ENCODE peak calls at places on chromosome 19, in six cellular contexts. E, Z, M, A, J and W are unnamed samples.

GRCh38 chr19:15248106-15248505 is 15.9 kb upstream of the EPHX3 start:
- DNase-seq in E (no peak), Z (no peak), M (peak), A (no peak), J (peak), W (no peak)

GRCh38 chr19:31171936-31172335 is 177.3 kb downstream of the TSHZ3 start:
- DNase-seq in E (no peak), Z (no peak), M (no peak), A (no peak), J (no peak), W (no peak)

GRCh38 chr19:38648789-38649304 is 1.4 kb downstream of the ACTN4 start:
- DNase-seq in E (no peak), Z (no peak), M (no peak), A (no peak), J (no peak), W (no peak)

GRCh38 chr19:35211545-35212230 is 16.9 kb downstream of the FAM187B start:
- DNase-seq in E (no peak), Z (peak), M (peak), A (peak), J (peak), W (peak)

GRCh38 chr19:17035842-17036424 is 9.3 kb upstream of the CPAMD8 start:
- DNase-seq in E (peak), Z (no peak), M (peak), A (no peak), J (no peak), W (no peak)

GRCh38 chr19:13083008-13083404 is 19.7 kb downstream of the LYL1 start:
- DNase-seq in E (no peak), Z (no peak), M (no peak), A (no peak), J (no peak), W (no peak)

GRCh38 chr19:55005684-55006488 is 32.2 kb downstream of the GP6 start:
- DNase-seq in E (peak), Z (no peak), M (no peak), A (no peak), J (no peak), W (peak)

GRCh38 chr19:10026744-10027143 is 13.5 kb downstream of the RDH8 start:
- DNase-seq in E (no peak), Z (no peak), M (no peak), A (no peak), J (no peak), W (no peak)

GRCh38 chr19:56308792-56309191 is 5.8 kb downstream of the ZSCAN5A start:
- DNase-seq in E (no peak), Z (no peak), M (no peak), A (no peak), J (no peak), W (no peak)

GRCh38 chr19:10018219-10018618 is 4.9 kb downstream of the RDH8 start:
- DNase-seq in E (no peak), Z (no peak), M (no peak), A (no peak), J (no peak), W (no peak)

GRCh38 chr19:10690351-10690781 is 10.9 kb upstream of the QTRT1 start:
- DNase-seq in E (no peak), Z (no peak), M (no peak), A (no peak), J (no peak), W (peak)

GRCh38 chr19:54077334-54077733 is 3.8 kb downstream of the TARM1 start:
- DNase-seq in E (no peak), Z (no peak), M (no peak), A (no peak), J (no peak), W (no peak)

GRCh38 chr19:35793381-35794165 is 18.2 kb downstream of the ARHGAP33 start:
- DNase-seq in E (peak), Z (no peak), M (no peak), A (no peak), J (no peak), W (no peak)

GRCh38 chr19:52492991-52493470 is 34.4 kb upstream of the ZNF808 start:
- DNase-seq in E (no peak), Z (no peak), M (no peak), A (no peak), J (no peak), W (peak)

GRCh38 chr19:48372904-48373303 is 8.7 kb downstream of the SYNGR4 start:
- DNase-seq in E (peak), Z (no peak), M (no peak), A (no peak), J (no peak), W (no peak)

GRCh38 chr19:15129856-15130580 is 22.8 kb downstream of the SYDE1 start:
- DNase-seq in E (no peak), Z (no peak), M (no peak), A (no peak), J (no peak), W (no peak)

GRCh38 chr19:49775742-49776370 is 9.1 kb downstream of the AP2A1 start:
- DNase-seq in E (no peak), Z (no peak), M (no peak), A (no peak), J (no peak), W (no peak)

GRCh38 chr19:48466571-48467325 is 2.4 kb upstream of the CYTH2 start:
- DNase-seq in E (no peak), Z (no peak), M (no peak), A (no peak), J (peak), W (no peak)

GRCh38 chr19:18795540-18795939 is 4.4 kb upstream of the COMP start:
- DNase-seq in E (no peak), Z (no peak), M (no peak), A (no peak), J (no peak), W (no peak)

GRCh38 chr19:3468211-3468610 is 12.1 kb downstream of the SMIM24 start:
- DNase-seq in E (no peak), Z (no peak), M (no peak), A (no peak), J (no peak), W (no peak)

GRCh38 chr19:2495130-2495641 is 19.3 kb downstream of the GADD45B start:
- DNase-seq in E (peak), Z (peak), M (peak), A (peak), J (peak), W (peak)

GRCh38 chr19:33175886-33176669 is 18.1 kb upstream of the LRP3 start:
- DNase-seq in E (peak), Z (no peak), M (no peak), A (peak), J (no peak), W (no peak)

GRCh38 chr19:3302755-3303154 is 63.6 kb upstream of the NFIC start:
- DNase-seq in E (peak), Z (no peak), M (no peak), A (no peak), J (no peak), W (no peak)

GRCh38 chr19:14162871-14163297 is 26.5 kb upstream of the ASF1B start:
- DNase-seq in E (no peak), Z (no peak), M (no peak), A (no peak), J (no peak), W (no peak)

GRCh38 chr19:43362179-43362578 is 8.7 kb downstream of the CD177 start:
- DNase-seq in E (no peak), Z (no peak), M (no peak), A (no peak), J (no peak), W (no peak)

GRCh38 chr19:3923096-3923758 is 9.6 kb upstream of the NMRK2 start:
- DNase-seq in E (no peak), Z (no peak), M (no peak), A (no peak), J (no peak), W (no peak)

DNA sequence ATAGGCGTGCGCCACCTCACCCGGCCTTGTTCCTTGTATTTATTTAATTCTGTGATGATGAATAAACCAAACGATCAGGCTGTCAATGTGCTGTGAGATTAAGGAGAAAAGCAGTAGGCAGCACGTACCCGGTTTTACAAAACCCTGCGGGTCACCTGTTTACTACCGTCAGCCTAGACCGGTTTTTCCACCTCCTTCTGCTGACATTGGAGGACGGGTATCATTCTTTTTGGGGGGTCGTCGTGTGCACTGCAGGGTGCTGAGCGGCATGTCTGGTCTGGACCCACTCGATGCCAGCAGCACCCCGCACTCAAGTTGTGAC is 929 bp upstream of the DAZAP1 start:
- DNase-seq in E (no peak), Z (no peak), M (no peak), A (no peak), J (no peak), W (no peak)
- H3K4me3 ChIP-seq in E (peak), Z (peak), M (peak), A (no peak), J (peak), W (peak)

GRCh38 chr19:58386576-58387337 is at the start of gene RPS5:
- DNase-seq in E (peak), Z (peak), M (peak), A (peak), J (peak), W (peak)
- TF ChIP-seq CTCF in E (no peak), Z (no peak), M (no peak), A (no peak), J (no peak), W (no peak)

GRCh38 chr19:40707615-40708014 is 9.1 kb downstream of the COQ8B start:
- DNase-seq in E (no peak), Z (no peak), M (no peak), A (no peak), J (no peak), W (no peak)

GRCh38 chr19:40705950-40706619 is 10.6 kb downstream of the COQ8B start:
- DNase-seq in E (no peak), Z (no peak), M (no peak), A (no peak), J (no peak), W (no peak)

GRCh38 chr19:40703029-40703755 is 12.7 kb upstream of the NUMBL start:
- DNase-seq in E (no peak), Z (no peak), M (no peak), A (no peak), J (no peak), W (no peak)

GRCh38 chr19:40704491-40705361 is 12.0 kb downstream of the COQ8B start:
- DNase-seq in E (no peak), Z (no peak), M (no peak), A (no peak), J (no peak), W (no peak)

DNA sequence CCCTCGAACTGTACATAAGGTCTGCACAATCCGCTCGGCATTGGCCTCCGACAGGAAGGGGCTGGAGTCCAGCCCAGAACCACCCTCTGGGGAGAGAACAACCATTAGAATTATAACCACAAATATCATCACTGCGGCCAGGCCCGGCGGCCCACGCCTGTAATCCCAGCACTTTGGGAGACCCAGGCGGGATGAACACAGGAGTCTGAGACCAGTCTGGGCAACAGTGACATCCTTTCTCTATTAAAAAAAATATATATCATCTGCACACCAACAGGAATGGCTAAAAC is 11.4 kb downstream of the COQ8B start:
- DNase-seq in E (no peak), Z (no peak), M (peak), A (no peak), J (peak), W (peak)
- H3K27ac ChIP-seq in E (no peak), Z (no peak), M (peak), A (no peak), J (peak), W (no peak)

GRCh38 chr19:58513213-58513693 is 1.5 kb upstream of the SLC27A5 start:
- DNase-seq in E (no peak), Z (no peak), M (no peak), A (no peak), J (no peak), W (peak)

GRCh38 chr19:58510084-58510862 is 1.5 kb downstream of the SLC27A5 start:
- DNase-seq in E (no peak), Z (no peak), M (no peak), A (no peak), J (no peak), W (no peak)

GRCh38 chr19:58509731-58510083 is 2.1 kb downstream of the SLC27A5 start:
- DNase-seq in E (no peak), Z (no peak), M (no peak), A (no peak), J (no peak), W (no peak)

GRCh38 chr19:58513694-58514563 is 2.1 kb upstream of the SLC27A5 start:
- DNase-seq in E (peak), Z (peak), M (peak), A (peak), J (peak), W (peak)

DNA sequence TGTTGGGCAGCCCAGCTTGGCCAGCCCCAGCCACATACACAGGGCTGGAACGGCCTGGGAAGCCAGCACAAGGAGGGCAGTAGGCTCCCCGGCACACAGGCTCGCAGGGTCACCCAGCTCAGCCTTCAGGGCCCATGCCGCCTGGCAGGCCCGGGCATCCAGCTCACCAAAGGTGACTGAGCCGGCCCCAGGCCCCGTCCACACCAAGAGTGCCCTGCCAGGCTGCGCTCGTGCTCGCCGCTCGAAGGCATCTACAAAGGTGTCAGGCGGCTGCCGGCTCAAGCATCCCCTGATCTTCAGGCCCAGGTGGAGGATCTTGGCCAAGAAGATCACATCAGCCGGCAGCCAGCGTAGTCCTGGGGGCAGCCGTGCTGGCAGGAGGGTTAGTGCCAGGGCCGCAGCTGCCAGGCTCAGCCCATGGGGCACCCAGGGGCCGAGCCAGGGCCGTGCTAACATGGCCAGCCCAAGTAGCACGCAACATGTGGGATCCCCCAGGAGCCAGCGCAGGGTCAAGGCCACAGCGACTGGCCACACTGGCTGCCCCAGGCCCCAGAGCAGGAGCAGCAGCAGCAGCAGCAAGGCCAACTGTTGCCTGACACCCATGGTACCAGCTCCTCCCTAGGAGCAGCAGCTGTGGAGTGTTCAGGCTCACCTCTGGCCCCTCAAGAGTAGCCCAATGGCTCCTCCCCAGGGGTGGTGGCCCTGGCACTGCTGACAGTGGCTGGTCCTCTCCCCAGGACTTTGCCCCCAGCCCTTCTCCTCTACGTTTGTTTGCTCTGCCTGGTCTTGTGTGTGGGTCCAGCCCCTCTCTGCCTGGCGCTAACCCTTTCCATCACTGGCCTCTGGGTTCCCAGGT is at the start of gene SLC27A5:
- DNase-seq in E (no peak), Z (no peak), M (no peak), A (no peak), J (no peak), W (no peak)
- H3K4me3 ChIP-seq in E (no peak), Z (no peak), M (no peak), A (no peak), J (no peak), W (no peak)

DNA sequence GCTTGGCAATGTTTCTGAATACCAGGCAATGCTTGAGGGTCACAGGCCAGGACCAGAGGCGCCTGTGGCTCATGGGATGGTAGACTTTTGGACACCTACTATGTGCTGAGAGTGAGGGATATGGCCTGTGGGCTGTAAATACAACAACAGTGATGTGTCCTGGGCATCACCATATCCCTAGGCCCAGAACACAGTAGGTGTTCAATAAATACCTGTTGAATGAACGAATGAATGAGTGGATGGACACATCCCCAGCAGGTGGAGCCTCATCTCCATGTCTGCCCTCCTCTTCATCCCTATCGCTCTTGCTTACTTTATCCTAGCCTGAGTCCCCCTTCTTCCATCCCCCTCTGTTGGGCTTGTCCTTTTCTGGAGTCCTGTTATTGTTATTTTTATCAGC is 16.5 kb upstream of the NANOS2 start:
- DNase-seq in E (no peak), Z (no peak), M (no peak), A (peak), J (no peak), W (no peak)
- TF ChIP-seq CTCF in E (no peak), Z (no peak), M (no peak), A (no peak), J (no peak), W (no peak)

DNA sequence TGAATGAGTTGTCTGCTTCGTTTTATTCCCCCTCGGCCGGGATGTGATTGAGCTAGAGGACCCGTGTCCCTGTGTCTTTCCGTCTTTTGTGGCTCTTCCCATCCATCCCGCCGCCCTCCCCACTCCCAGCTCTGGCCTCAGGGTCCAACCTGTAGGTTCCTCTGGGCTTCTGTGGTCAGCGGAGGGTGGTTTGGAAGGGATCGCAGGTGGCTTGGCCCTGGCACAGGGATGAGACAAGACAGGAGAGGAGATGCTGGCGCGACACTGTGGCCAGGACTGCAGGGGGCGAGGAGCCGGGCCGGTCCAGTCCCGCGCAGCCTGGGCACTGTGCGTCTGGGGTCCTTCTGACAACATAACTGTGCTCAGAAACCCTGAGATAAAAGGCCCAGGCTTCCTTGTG is 2.0 kb downstream of the EVI5L start:
- DNase-seq in E (no peak), Z (no peak), M (no peak), A (peak), J (peak), W (no peak)
- H3K27ac ChIP-seq in E (no peak), Z (peak), M (no peak), A (no peak), J (no peak), W (no peak)

DNA sequence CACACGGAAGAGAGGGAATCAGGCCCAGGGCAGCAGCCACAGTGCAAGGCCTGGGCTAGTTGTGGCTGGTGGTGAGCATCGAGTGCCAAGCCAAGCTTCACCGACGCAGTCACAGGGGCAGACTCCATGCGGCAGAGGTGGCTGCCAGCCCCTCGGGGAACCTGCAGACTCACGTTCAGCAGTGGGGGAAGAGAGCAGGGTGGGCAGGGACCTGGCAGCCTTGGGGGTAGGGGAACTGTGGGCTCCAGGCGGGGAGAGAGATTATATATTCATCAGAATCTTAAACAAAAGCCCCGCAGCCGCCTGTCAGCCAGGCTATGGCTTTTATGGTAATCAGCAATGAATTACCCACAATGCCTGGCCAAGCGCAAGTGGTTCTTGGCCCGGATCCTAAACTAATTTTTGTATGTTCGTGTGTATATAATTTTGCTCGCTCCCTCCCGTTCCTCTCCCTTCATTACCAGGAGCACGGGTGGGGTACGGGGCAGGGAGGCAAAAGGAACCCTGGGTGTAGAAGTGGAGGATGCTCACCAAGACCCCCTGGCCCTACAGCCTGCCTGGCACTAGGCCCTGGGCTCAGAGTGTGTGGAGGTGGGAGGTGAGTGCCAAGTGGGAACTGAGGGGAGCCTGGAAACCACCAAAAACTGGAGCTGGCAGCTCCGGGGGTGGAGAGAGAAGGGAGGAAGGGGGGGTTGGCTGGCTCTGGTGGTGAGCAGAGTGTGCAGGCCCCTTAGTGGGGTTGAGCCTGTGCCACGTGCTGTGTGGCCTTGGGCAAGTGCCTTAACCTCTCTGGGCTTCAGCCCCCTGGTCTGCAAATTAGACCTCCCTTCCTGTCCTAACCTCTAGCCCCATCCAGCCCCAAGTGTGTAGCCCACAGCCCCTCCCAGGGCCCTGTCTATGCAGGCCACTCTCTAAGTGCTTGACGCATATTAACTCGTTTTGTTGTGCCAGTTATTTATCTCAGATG is 31.9 kb downstream of the PTPRS start:
- DNase-seq in E (no peak), Z (peak), M (peak), A (no peak), J (no peak), W (peak)
- H3K4me3 ChIP-seq in E (no peak), Z (peak), M (peak), A (no peak), J (no peak), W (no peak)

DNA sequence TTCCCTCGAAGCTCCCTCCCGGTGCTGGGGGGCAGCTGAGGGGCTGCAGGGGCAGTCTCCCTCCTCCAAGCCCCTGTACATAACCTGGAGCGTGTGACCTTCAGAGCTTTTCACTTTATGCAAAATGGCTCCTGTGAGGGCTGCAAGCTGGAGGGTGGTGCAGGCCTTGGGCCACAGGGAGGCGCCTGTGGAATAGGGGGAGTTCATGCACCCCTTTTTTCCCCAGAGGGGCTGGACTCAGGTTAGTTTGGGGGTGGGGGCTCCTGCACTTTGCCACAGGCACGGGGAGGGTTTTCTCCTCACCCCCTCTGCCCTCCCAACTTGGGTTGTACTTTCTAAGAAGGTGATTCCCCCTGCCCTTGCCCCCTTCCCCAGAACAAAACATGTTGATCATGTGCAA is 6.6 kb upstream of the PRR19 start:
- DNase-seq in E (no peak), Z (no peak), M (no peak), A (no peak), J (no peak), W (no peak)
- TF ChIP-seq CTCF in E (no peak), Z (no peak), M (no peak), A (no peak), J (no peak), W (no peak)

GRCh38 chr19:41869374-41869955 is 7.6 kb upstream of the CD79A start:
- DNase-seq in E (no peak), Z (no peak), M (no peak), A (no peak), J (no peak), W (no peak)
- H3K27ac ChIP-seq in E (no peak), Z (peak), M (no peak), A (peak), J (no peak), W (no peak)